ENCODE peak calls at places on chromosomes 12 and 14, in seven cellular contexts. W is Peyer's patch, V is body of pancreas, A is neural crest cell, Q is HFFc6, T is foreskin keratinocyte, F is nephron progenitor cell. G is an unnamed sample.

GRCh38 chr14:59698793-59699192 is 122.2 kb upstream of the CCDC175 start:
- DNase-seq in W (no peak), V (no peak), A (no peak), Q (no peak), T (peak), F (no peak), G (no peak)

GRCh38 chr12:28958553-28959195 is 190.4 kb upstream of the FAR2 start:
- DNase-seq in W (no peak), V (no peak), A (no peak), Q (no peak), T (peak), F (no peak), G (no peak)

GRCh38 chr14:66610154-66610563 is 102.2 kb downstream of the GPHN start:
- DNase-seq in W (no peak), V (no peak), A (no peak), Q (peak), T (no peak), F (no peak), G (no peak)

GRCh38 chr14:63203618-63204406 is 431 bp upstream of the RHOJ start:
- DNase-seq in W (peak), V (peak), A (peak), Q (peak), T (peak), F (peak), G (no peak)

GRCh38 chr14:91413547-91414474 is 3.8 kb downstream of the CCDC88C start:
- DNase-seq in W (peak), V (peak), A (no peak), Q (no peak), T (no peak), F (no peak), G (no peak)

GRCh38 chr12:89353188-89353822 is 1.0 kb upstream of the DUSP6 start:
- DNase-seq in W (peak), V (peak), A (peak), Q (peak), T (peak), F (peak), G (peak)

GRCh38 chr12:100460702-100461101 is 13.0 kb upstream of the NR1H4 start:
- DNase-seq in W (no peak), V (no peak), A (no peak), Q (no peak), T (no peak), F (no peak), G (no peak)

GRCh38 chr12:111334393-111334915 is 34.4 kb downstream of the PHETA1 start:
- DNase-seq in W (no peak), V (no peak), A (no peak), Q (no peak), T (no peak), F (no peak), G (no peak)

GRCh38 chr12:25384038-25384953 is 133.6 kb upstream of the KRAS start:
- DNase-seq in W (no peak), V (peak), A (no peak), Q (no peak), T (no peak), F (no peak), G (no peak)

GRCh38 chr12:91204416-91204815 is 21.8 kb upstream of the DCN start:
- DNase-seq in W (no peak), V (no peak), A (no peak), Q (peak), T (no peak), F (no peak), G (no peak)

GRCh38 chr12:119673634-119674033 is 5.7 kb downstream of the PRKAB1 start:
- DNase-seq in W (peak), V (peak), A (no peak), Q (no peak), T (no peak), F (no peak), G (no peak)

GRCh38 chr14:77028384-77029246 is at the start of gene IRF2BPL:
- DNase-seq in W (peak), V (peak), A (peak), Q (peak), T (peak), F (peak), G (peak)

GRCh38 chr12:132513458-132514135 is 23.6 kb downstream of the FBRSL1 start:
- DNase-seq in W (no peak), V (no peak), A (no peak), Q (no peak), T (no peak), F (no peak), G (no peak)

GRCh38 chr14:61607570-61608244 is 87.6 kb upstream of the HIF1A start:
- DNase-seq in W (no peak), V (no peak), A (peak), Q (no peak), T (no peak), F (no peak), G (no peak)

GRCh38 chr12:82740129-82741000 is 53.7 kb downstream of the TMTC2 start:
- DNase-seq in W (no peak), V (no peak), A (no peak), Q (peak), T (peak), F (no peak), G (no peak)

GRCh38 chr14:23186913-23187654 is 3.6 kb upstream of the SLC7A8 start:
- DNase-seq in W (peak), V (peak), A (peak), Q (peak), T (peak), F (peak), G (no peak)

GRCh38 chr12:76688001-76688400 is 75.9 kb upstream of the ZDHHC17 start:
- DNase-seq in W (no peak), V (no peak), A (no peak), Q (peak), T (no peak), F (no peak), G (no peak)

GRCh38 chr12:26277511-26278246 is 82.3 kb downstream of the SSPN start:
- DNase-seq in W (no peak), V (no peak), A (no peak), Q (no peak), T (no peak), F (no peak), G (no peak)

GRCh38 chr12:95200128-95200973 is 16.9 kb downstream of the FGD6 start:
- DNase-seq in W (no peak), V (no peak), A (no peak), Q (no peak), T (peak), F (no peak), G (no peak)

GRCh38 chr14:24828486-24828885 is 194.5 kb upstream of the GZMB start:
- DNase-seq in W (no peak), V (no peak), A (no peak), Q (peak), T (no peak), F (no peak), G (no peak)

GRCh38 chr14:52852810-52853521 is 61.6 kb upstream of the GNPNAT1 start:
- DNase-seq in W (no peak), V (no peak), A (no peak), Q (no peak), T (no peak), F (no peak), G (no peak)
- TF ChIP-seq CTCF in W (no peak), V (no peak), A (no peak), Q (no peak), T (no peak), F (no peak), G (no peak)

GRCh38 chr14:105315211-105315721 is 718 bp downstream of the PACS2 start:
- DNase-seq in W (peak), V (peak), A (no peak), Q (no peak), T (peak), F (peak), G (peak)
- TF ChIP-seq CTCF in W (no peak), V (no peak), A (no peak), Q (no peak), T (no peak), F (no peak), G (no peak)

GRCh38 chr12:14384783-14385638 is 19.5 kb downstream of the ATF7IP start:
- DNase-seq in W (peak), V (peak), A (peak), Q (peak), T (peak), F (peak), G (peak)
- TF ChIP-seq CTCF in W (peak), V (no peak), A (no peak), Q (no peak), T (no peak), F (no peak), G (no peak)

GRCh38 chr14:57189070-57189469 is 79.6 kb downstream of the EXOC5 start:
- DNase-seq in W (no peak), V (no peak), A (no peak), Q (peak), T (no peak), F (no peak), G (no peak)
- TF ChIP-seq CTCF in W (peak), V (no peak), A (peak), Q (no peak), T (peak), F (no peak), G (no peak)

GRCh38 chr12:2183556-2184541 is 131.1 kb downstream of the CACNA1C start:
- DNase-seq in W (no peak), V (no peak), A (no peak), Q (peak), T (no peak), F (no peak), G (no peak)
- TF ChIP-seq CTCF in W (peak), V (no peak), A (no peak), Q (peak), T (no peak), F (no peak), G (no peak)

DNA sequence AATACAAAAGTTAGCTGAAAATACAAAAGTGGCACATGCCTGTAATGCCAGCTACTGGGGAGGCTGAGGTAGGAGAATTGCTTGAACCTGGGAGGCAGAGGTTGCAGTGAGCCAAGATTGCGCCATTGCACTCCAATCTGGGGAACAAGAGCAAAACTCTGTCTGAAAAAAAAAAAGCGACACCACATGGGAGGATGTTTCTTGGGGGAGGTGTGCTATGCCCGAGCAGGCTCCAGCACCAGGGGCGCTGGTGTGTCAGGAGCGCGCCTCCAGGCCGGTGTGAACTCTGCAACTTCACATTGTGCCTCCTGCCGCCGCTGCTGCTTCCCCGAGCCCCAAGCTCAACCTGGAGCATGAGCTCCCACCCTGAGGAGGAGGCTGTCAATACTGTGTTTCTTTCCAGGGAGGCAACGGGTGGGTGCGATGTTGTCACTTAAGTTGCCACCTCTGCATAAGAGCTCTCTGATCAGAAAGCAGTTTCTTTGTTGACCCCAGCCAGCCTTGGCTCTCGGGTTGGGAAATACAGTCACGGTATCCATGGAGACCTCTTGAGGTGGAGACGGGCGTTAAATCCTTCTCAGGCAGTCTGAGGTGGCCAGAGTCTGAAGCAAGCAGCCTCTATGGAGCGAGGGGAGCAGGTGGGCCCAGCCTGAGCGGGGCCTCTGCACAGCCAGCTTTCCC is 18.9 kb downstream of the DEGS2 start:
- DNase-seq in W (no peak), V (peak), A (peak), Q (no peak), T (no peak), F (peak), G (no peak)
- TF ChIP-seq CTCF in W (peak), V (peak), A (peak), Q (no peak), T (peak), F (peak), G (no peak)

GRCh38 chr14:103730490-103731035 is 15.0 kb downstream of the ZFYVE21 start:
- DNase-seq in W (no peak), V (peak), A (no peak), Q (no peak), T (no peak), F (no peak), G (no peak)
- TF ChIP-seq CTCF in W (no peak), V (peak), A (peak), Q (peak), T (no peak), F (no peak), G (no peak)

G was measured in CD14-positive monocyte.